ENCODE peak calls at places on chromosomes 6 and 20, in four cellular contexts. Z, E, Y and F are unnamed samples.
A peak's percentile ranks its signal among the peaks of the same experiment; 100 is the strongest.

GRCh38 chr20:56957737-56958553 is 308.5 kb downstream of the BMP7 start:
- DNase-seq in Y (no peak), E (no peak), Z (no peak), F (no peak)

GRCh38 chr6:25172819-25173218 is 106.4 kb upstream of the CARMIL1 start:
- DNase-seq in E (no peak), Z (no peak), Y (no peak), F (no peak)

GRCh38 chr6:5761370-5761769 is 245.4 kb downstream of the NRN1 start:
- DNase-seq in Z (no peak), E (no peak), Y (no peak), F (no peak)

GRCh38 chr6:156563710-156564109 is 213.5 kb upstream of the ARID1B start:
- DNase-seq in E (no peak), Z (no peak), Y (no peak), F (no peak)

GRCh38 chr20:25278636-25279361 is 30.9 kb downstream of the PYGB start:
- DNase-seq in Y (peak; percentile 21), E (no peak), Z (peak; percentile 7), F (no peak)

GRCh38 chr6:142297996-142298753 is 3.6 kb upstream of the ADGRG6 start:
- DNase-seq in E (no peak), Z (no peak), Y (no peak), F (no peak)

GRCh38 chr6:13338038-13338437 is 9.7 kb upstream of the TBC1D7 start:
- DNase-seq in E (no peak), Y (no peak), Z (no peak), F (no peak)

GRCh38 chr20:12984863-12985262 is 23.9 kb upstream of the SPTLC3 start:
- DNase-seq in Z (no peak), E (no peak), Y (no peak), F (no peak)

GRCh38 chr6:135144678-135145508 is 36.2 kb upstream of the MYB start:
- DNase-seq in Z (no peak), E (peak; percentile 44), Y (no peak), F (no peak)

GRCh38 chr20:38196592-38196991 is 31.5 kb upstream of the TGM2 start:
- DNase-seq in E (peak; percentile 56), Y (no peak), Z (peak; percentile 37), F (peak; percentile 73)

GRCh38 chr20:32201296-32201976 is 6.1 kb downstream of the PLAGL2 start:
- DNase-seq in E (no peak), Z (no peak), Y (no peak), F (no peak)

GRCh38 chr6:37759221-37760154 is 60.0 kb upstream of the ZFAND3 start:
- DNase-seq in Z (no peak), E (no peak), Y (no peak), F (no peak)

GRCh38 chr6:35831257-35832007 is 26.3 kb downstream of the LHFPL5 start:
- DNase-seq in Y (no peak), E (no peak), Z (no peak), F (no peak)

GRCh38 chr6:159866286-159867247 is 24.2 kb upstream of the MAS1 start:
- DNase-seq in Y (no peak), E (no peak), Z (no peak), F (no peak)

GRCh38 chr6:43308101-43308989 is at the start of gene CRIP3:
- DNase-seq in Z (peak; percentile 36), E (peak; percentile 59), Y (peak; percentile 34), F (no peak)

GRCh38 chr6:127118505-127119360 is at the start of gene RSPO3:
- DNase-seq in E (no peak), Z (peak; percentile 15), Y (peak; percentile 25), F (no peak)

GRCh38 chr6:147322299-147323162 is 118.3 kb downstream of the STXBP5 start:
- DNase-seq in Z (no peak), E (no peak), Y (no peak), F (no peak)

GRCh38 chr6:11236351-11236750 is 3.9 kb upstream of the NEDD9 start:
- DNase-seq in E (no peak), Z (no peak), Y (no peak), F (no peak)

GRCh38 chr6:144469144-144469575 is 184.0 kb downstream of the UTRN start:
- DNase-seq in E (no peak), Z (no peak), Y (no peak), F (no peak)

GRCh38 chr6:130115036-130115435 is 96.7 kb downstream of the L3MBTL3 start:
- DNase-seq in Y (no peak), Z (no peak), E (no peak), F (no peak)

GRCh38 chr6:34556031-34556471 is at the start of gene SPDEF:
- DNase-seq in E (no peak), Z (no peak), Y (peak; percentile 71), F (no peak)

GRCh38 chr20:48605364-48606116 is 222.3 kb downstream of the PREX1 start:
- DNase-seq in Y (no peak), Z (no peak), E (no peak), F (no peak)

GRCh38 chr6:135586844-135587243 is 89.3 kb upstream of the AHI1 start:
- DNase-seq in Y (no peak), Z (no peak), E (no peak), F (no peak)

GRCh38 chr6:108492131-108492766 is 68.5 kb upstream of the FOXO3 start:
- DNase-seq in E (peak; percentile 15), Y (no peak), Z (no peak), F (no peak)

GRCh38 chr6:148109732-148110131 is 232.9 kb upstream of the SASH1 start:
- DNase-seq in Y (no peak), Z (no peak), E (no peak), F (no peak)

GRCh38 chr6:25027221-25027916 is 91.6 kb upstream of the RIPOR2 start:
- DNase-seq in Y (peak; percentile 39), Z (no peak), E (peak; percentile 38), F (no peak)

GRCh38 chr6:96016781-96017180 is 1.0 kb downstream of the FUT9 start:
- DNase-seq in E (no peak), Z (no peak), Y (no peak), F (no peak)

GRCh38 chr6:29494131-29494530 is 6.4 kb upstream of the MAS1L start:
- DNase-seq in E (no peak), Z (no peak), Y (no peak), F (no peak)

GRCh38 chr6:15389079-15389758 is 143.3 kb downstream of the JARID2 start:
- DNase-seq in Y (no peak), Z (no peak), E (no peak), F (no peak)

GRCh38 chr6:116426551-116426950 is 34.6 kb upstream of the CALHM6 start:
- DNase-seq in Y (no peak), E (no peak), Z (no peak), F (no peak)

GRCh38 chr6:151448623-151449022 is 3.3 kb downstream of the RMND1 start:
- DNase-seq in Y (no peak), E (no peak), Z (no peak), F (no peak)

GRCh38 chr20:44223721-44224120 is 13.2 kb upstream of the OSER1 start:
- DNase-seq in Z (no peak), Y (no peak), E (no peak), F (no peak)

GRCh38 chr6:74519172-74519571 is 686.7 kb downstream of the COL12A1 start:
- DNase-seq in Z (no peak), E (no peak), Y (no peak), F (no peak)

GRCh38 chr20:6908673-6909072 is 141.2 kb downstream of the BMP2 start:
- DNase-seq in Z (no peak), Y (no peak), E (no peak), F (no peak)

GRCh38 chr6:95784019-95784418 is 206.7 kb downstream of the MANEA start:
- DNase-seq in E (no peak), Y (no peak), Z (no peak), F (no peak)

GRCh38 chr6:104648347-104648746 is 211.4 kb downstream of the HACE1 start:
- DNase-seq in E (no peak), Y (no peak), Z (no peak), F (no peak)

GRCh38 chr6:4358414-4359107 is 223.2 kb upstream of the ECI2 start:
- DNase-seq in E (peak; percentile 68), Z (peak; percentile 58), Y (peak; percentile 85), F (peak; percentile 66)
- TF ChIP-seq EP300 in E (peak; percentile 70), Z (peak; percentile 65), Y (peak; percentile 91), F (peak; percentile 52)

GRCh38 chr6:1363729-1364572 is 25.4 kb upstream of the FOXF2 start:
- DNase-seq in Z (no peak), Y (no peak), E (no peak), F (no peak)
- TF ChIP-seq EP300 in Z (no peak), Y (peak; percentile 31), E (no peak), F (no peak)

DNA sequence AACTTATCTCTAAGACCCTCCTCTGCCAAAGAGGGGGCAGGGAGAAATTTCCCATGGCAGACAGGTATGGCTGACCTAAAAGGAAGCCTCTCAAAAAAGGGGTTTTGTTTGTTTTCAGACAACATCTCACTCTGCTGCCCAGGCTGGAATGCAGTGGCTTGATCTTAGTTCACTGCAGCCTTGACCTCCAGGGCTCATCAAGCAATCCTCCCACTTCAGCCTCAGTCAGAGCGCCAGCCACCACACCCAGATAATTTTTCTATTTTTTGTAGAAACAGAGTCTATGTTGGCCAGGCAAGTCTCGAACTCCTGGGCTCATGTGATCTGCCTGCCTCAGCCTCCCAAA is 3.8 kb downstream of the EZR start:
- DNase-seq in Y (peak; percentile 24), Z (no peak), E (no peak), F (no peak)
- TF ChIP-seq EP300 in Y (no peak), Z (no peak), E (no peak), F (no peak)

DNA sequence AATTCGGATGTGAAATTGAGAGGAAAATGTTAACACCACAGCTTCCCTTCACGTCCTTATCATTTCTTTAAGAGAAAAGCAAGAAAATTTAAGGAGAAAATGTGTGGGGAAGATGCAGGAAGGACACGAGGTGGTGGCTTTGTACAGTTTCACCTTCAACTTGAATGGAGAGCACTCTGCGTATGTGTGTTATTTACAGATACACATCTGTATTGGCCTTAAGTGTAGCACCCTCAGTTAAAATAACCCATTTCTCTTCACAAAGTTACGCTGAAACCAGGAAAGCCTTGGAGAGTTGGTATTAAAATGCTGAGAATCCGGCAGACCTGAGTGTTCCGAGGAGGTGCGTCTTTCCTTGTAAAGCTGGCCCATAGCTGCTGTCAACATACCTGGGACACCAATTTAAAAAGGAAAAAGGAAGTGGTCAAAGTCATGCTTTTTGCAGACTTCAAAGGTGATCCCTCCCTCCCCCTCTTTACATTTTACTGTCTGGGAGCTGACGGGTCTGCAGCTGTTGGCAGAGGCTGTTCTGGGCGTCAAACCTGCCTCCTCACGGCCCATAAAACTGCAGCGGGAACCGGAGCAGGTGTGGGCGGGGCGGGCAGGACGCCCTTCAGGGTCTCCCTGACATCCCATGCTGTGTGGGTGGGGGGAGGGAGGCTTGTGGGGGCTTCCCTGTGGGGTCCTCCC is 61.3 kb upstream of the TBXT start:
- DNase-seq in Y (no peak), Z (no peak), E (no peak), F (no peak)
- TF ChIP-seq EP300 in Y (no peak), Z (no peak), E (no peak), F (no peak)

GRCh38 chr20:10178727-10179313 is 39.8 kb upstream of the SNAP25 start:
- DNase-seq in E (no peak), Y (no peak), Z (no peak), F (no peak)
- TF ChIP-seq EP300 in E (no peak), Y (peak; percentile 61), Z (no peak), F (no peak)

GRCh38 chr6:166939894-166940293 is 16.5 kb downstream of the RNASET2 start:
- DNase-seq in Y (no peak), Z (no peak), E (no peak), F (no peak)
- TF ChIP-seq EP300 in Y (no peak), Z (no peak), E (no peak), F (no peak)

GRCh38 chr20:58048096-58048702 is 180.3 kb downstream of the ANKRD60 start:
- DNase-seq in E (peak; percentile 17), Z (no peak), Y (no peak), F (no peak)
- TF ChIP-seq EP300 in E (no peak), Z (no peak), Y (no peak), F (no peak)